ENCODE peak calls at places on chromosomes 16 and 17, in seven cellular contexts. B is PC-3, V is astrocyte of the cerebellum, A is body of pancreas, U is mucosa of descending colon, G is cardiac muscle cell, O is psoas muscle. F is an unnamed sample.

GRCh38 chr17:57935833-57936807 is 19.1 kb downstream of the CUEDC1 start:
- DNase-seq in B (peak; percentile 44), V (no peak), A (peak; percentile 53), U (no peak), G (peak; percentile 46), O (peak; percentile 82), F (no peak)

GRCh38 chr16:73071131-73071940 is 23.4 kb upstream of the ZFHX3 start:
- DNase-seq in B (peak; percentile 2), V (no peak), A (peak; percentile 79), U (peak; percentile 71), G (peak; percentile 78), O (peak; percentile 67), F (no peak)

GRCh38 chr16:57786632-57787518 is 15.4 kb downstream of the KIFC3 start:
- DNase-seq in B (no peak), V (no peak), A (no peak), U (peak; percentile 54), G (no peak), O (peak; percentile 87), F (no peak)

GRCh38 chr17:46766493-46767491 is 51.7 kb downstream of the WNT3 start:
- DNase-seq in B (no peak), V (no peak), A (no peak), U (no peak), G (no peak), O (no peak), F (no peak)

GRCh38 chr17:63826468-63827001 is 696 bp upstream of the PSMC5 start:
- DNase-seq in B (peak; percentile 33), V (no peak), A (no peak), U (no peak), G (peak; percentile 48), O (no peak), F (no peak)

GRCh38 chr17:61054430-61054829 is 345.2 kb upstream of the TBX2 start:
- DNase-seq in B (no peak), V (no peak), A (no peak), U (no peak), G (no peak), O (no peak), F (no peak)

GRCh38 chr17:12955521-12955920 is 62.3 kb downstream of the ELAC2 start:
- DNase-seq in B (no peak), V (no peak), A (no peak), U (no peak), G (no peak), O (no peak), F (no peak)

GRCh38 chr17:5468075-5468473 is 708 bp downstream of the DHX33 start:
- DNase-seq in B (no peak), V (no peak), A (no peak), U (no peak), G (no peak), O (no peak), F (no peak)

GRCh38 chr16:57165923-57166322 is 19.9 kb downstream of the PSME3IP1 start:
- DNase-seq in B (no peak), V (peak; percentile 43), A (peak; percentile 32), U (no peak), G (no peak), O (no peak), F (no peak)

GRCh38 chr17:57746221-57746620 is 1.1 kb upstream of the CCDC182 start:
- DNase-seq in B (no peak), V (no peak), A (no peak), U (no peak), G (no peak), O (no peak), F (no peak)

GRCh38 chr16:65200374-65200773 is 78.5 kb upstream of the CDH11 start:
- DNase-seq in B (no peak), V (no peak), A (no peak), U (no peak), G (no peak), O (no peak), F (no peak)

GRCh38 chr17:21286771-21287702 is 2.5 kb downstream of the MAP2K3 start:
- DNase-seq in B (peak; percentile 78), V (no peak), A (peak; percentile 70), U (peak; percentile 82), G (no peak), O (no peak), F (no peak)

GRCh38 chr16:5025171-5025632 is 8.5 kb downstream of the NAGPA start:
- DNase-seq in B (no peak), V (no peak), A (no peak), U (no peak), G (peak; percentile 70), O (no peak), F (no peak)

GRCh38 chr16:82585675-82586074 is 41.1 kb upstream of the CDH13 start:
- DNase-seq in B (no peak), V (peak; percentile 29), A (no peak), U (no peak), G (no peak), O (no peak), F (peak; percentile 34)

GRCh38 chr17:40541060-40541872 is 24.0 kb downstream of the CCR7 start:
- DNase-seq in B (no peak), V (no peak), A (no peak), U (peak; percentile 60), G (no peak), O (no peak), F (no peak)

GRCh38 chr16:69880640-69881133 is 70.4 kb upstream of the CLEC18A start:
- DNase-seq in B (no peak), V (no peak), A (no peak), U (no peak), G (no peak), O (no peak), F (no peak)

GRCh38 chr17:39598635-39599005 is 9.1 kb downstream of the NEUROD2 start:
- DNase-seq in B (no peak), V (no peak), A (no peak), U (no peak), G (no peak), O (no peak), F (no peak)

GRCh38 chr16:48291303-48291702 is 44.0 kb upstream of the ABCC11 start:
- DNase-seq in B (no peak), V (no peak), A (no peak), U (no peak), G (no peak), O (no peak), F (no peak)

GRCh38 chr17:81996757-81997441 is 19.5 kb downstream of the ASPSCR1 start:
- DNase-seq in B (no peak), V (no peak), A (no peak), U (no peak), G (no peak), O (peak; percentile 22), F (no peak)

GRCh38 chr16:69328854-69329316 is 1.5 kb downstream of the PDF start:
- DNase-seq in B (peak; percentile 73), V (peak; percentile 11), A (no peak), U (no peak), G (no peak), O (no peak), F (no peak)

GRCh38 chr17:58270476-58271290 is 10.1 kb downstream of the MPO start:
- DNase-seq in B (peak; percentile 31), V (no peak), A (no peak), U (no peak), G (no peak), O (no peak), F (no peak)

GRCh38 chr16:88686439-88687253 is at the start of gene SNAI3:
- DNase-seq in B (peak; percentile 76), V (no peak), A (peak; percentile 88), U (peak; percentile 94), G (peak; percentile 92), O (peak; percentile 92), F (no peak)

GRCh38 chr16:86962259-86962658 is 354.9 kb downstream of the C16orf95 start:
- DNase-seq in B (no peak), V (no peak), A (no peak), U (no peak), G (no peak), O (no peak), F (no peak)

GRCh38 chr17:50348522-50349240 is 2.8 kb downstream of the XYLT2 start:
- DNase-seq in B (peak; percentile 53), V (no peak), A (no peak), U (no peak), G (no peak), O (no peak), F (no peak)

DNA sequence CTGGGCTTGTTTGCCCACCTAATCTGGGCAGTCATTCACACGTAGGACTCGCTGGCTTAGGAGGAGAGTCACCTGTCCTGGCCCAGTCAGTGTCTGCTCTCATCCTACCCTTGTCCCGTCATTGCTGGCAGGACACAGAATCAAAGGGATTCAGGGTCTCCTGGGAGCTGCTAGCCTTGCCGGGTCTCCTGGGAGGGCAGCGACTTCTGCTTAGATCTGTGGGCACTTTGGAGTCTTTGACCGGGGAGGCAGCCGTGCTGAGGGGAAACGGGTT is 12.6 kb downstream of the RAI1 start:
- DNase-seq in B (no peak), V (no peak), A (no peak), U (no peak), G (no peak), O (no peak), F (no peak)
- H3K4me3 ChIP-seq in B (peak overlapping the region; percentile 86), V (no peak overlapping the region), A (no peak overlapping the region), U (no peak overlapping the region), G (peak overlapping the region; percentile 42), O (peak overlapping the region; percentile 75), F (peak overlapping the region; percentile 67)

DNA sequence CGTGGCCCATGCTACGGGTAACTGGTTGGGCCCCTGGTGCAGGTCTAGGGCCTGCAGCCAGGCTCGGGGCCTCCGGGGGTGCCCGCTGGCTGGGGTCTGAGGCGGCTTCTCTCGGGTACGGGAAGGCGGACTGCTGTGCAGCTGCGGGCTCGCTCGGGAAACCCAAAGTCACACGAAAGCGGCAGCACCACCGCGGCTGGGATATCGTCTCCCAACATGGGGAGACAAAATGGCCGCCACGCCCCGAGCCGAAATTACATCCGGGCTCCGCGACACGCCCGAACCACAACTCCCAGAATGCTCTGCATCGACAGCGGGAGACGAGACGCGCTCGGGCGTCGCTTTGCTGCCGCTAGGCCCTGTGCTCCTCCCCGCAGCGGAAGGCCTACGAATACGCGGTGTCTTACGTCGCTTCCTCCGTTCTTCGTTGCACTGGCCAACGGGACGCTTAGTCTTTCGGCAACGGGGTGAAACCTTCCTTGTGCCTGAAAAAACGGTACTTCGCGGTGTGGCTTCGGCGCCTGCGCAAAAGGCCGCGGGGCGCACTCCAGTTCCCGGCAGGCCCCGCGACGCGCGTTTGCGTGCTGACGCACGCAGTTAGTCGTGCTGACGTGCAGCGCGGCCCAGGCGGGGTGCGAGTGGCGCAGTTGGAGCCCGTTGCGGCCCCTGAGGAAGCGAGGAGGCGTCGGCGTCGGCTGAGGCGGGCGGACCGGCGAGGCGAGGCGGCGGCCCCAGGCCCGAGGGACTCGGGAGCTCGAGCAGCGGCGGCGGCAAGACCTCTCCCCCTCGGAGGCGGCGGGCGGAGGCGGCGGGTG is at the start of gene SRRM2:
- DNase-seq in B (peak; percentile 89), V (peak; percentile 87), A (peak; percentile 95), U (peak; percentile 97), G (peak; percentile 97), O (peak; percentile 98), F (peak; percentile 72)
- TF ChIP-seq CTCF in B (no peak), V (no peak), A (no peak), U (no peak), G (no peak), O (no peak), F (no peak)

GRCh38 chr16:85195884-85196816 is 83.9 kb upstream of the CIBAR2 start:
- DNase-seq in B (no peak), V (no peak), A (peak; percentile 90), U (peak; percentile 36), G (no peak), O (peak; percentile 76), F (no peak)
- H3K4me3 ChIP-seq in B (no peak overlapping the region), V (no peak overlapping the region), A (no peak overlapping the region), U (no peak overlapping the region), G (no peak overlapping the region), O (no peak overlapping the region), F (no peak overlapping the region)

GRCh38 chr16:74700206-74701040 is at the start of gene MLKL:
- DNase-seq in B (peak; percentile 62), V (no peak), A (peak; percentile 76), U (peak; percentile 82), G (peak; percentile 44), O (peak; percentile 72), F (no peak)
- TF ChIP-seq CTCF in B (no peak), V (no peak), A (no peak), U (no peak), G (no peak), O (no peak), F (peak; percentile 21)